ENCODE peak calls at places on chromosomes 2 and 18, in nine cellular contexts. V, J, U, L, D, T, Z, F and O are unnamed samples.

GRCh38 chr2:149040451-149040850 is 2.0 kb downstream of the LYPD6B start:
- DNase-seq in V (peak; percentile 41), J (no peak), U (peak; percentile 64), L (peak; percentile 65), D (peak; percentile 43), T (no peak), Z (no peak), F (peak; percentile 7), O (peak; percentile 7)

GRCh38 chr18:62485684-62486083 is 37.1 kb upstream of the ZCCHC2 start:
- DNase-seq in V (no peak), J (no peak), U (no peak), L (no peak), D (peak; percentile 91), T (no peak), Z (peak; percentile 78), F (no peak), O (no peak)

GRCh38 chr18:58605027-58606020 is 23.6 kb downstream of the ALPK2 start:
- DNase-seq in V (no peak), J (peak; percentile 10), U (peak; percentile 34), L (no peak), D (peak; percentile 12), T (no peak), Z (peak; percentile 78), F (peak; percentile 8), O (no peak)

GRCh38 chr2:68757081-68757480 is 22.5 kb downstream of the ARHGAP25 start:
- DNase-seq in V (no peak), J (no peak), U (no peak), L (no peak), D (no peak), T (no peak), Z (no peak), F (no peak), O (no peak)

GRCh38 chr2:5661362-5661761 is 30.8 kb upstream of the SOX11 start:
- DNase-seq in V (no peak), J (no peak), U (no peak), L (no peak), D (no peak), T (no peak), Z (no peak), F (no peak), O (no peak)

GRCh38 chr18:44839239-44839666 is 158.6 kb downstream of the SETBP1 start:
- DNase-seq in V (no peak), J (no peak), U (peak; percentile 59), L (peak; percentile 63), D (no peak), T (no peak), Z (peak; percentile 71), F (peak; percentile 22), O (peak; percentile 87)

GRCh38 chr2:133342960-133343359 is 225.3 kb downstream of the NCKAP5 start:
- DNase-seq in V (no peak), J (no peak), U (no peak), L (no peak), D (no peak), T (no peak), Z (no peak), F (no peak), O (no peak)

GRCh38 chr18:78730564-78731422 is 248.8 kb upstream of the SALL3 start:
- DNase-seq in V (no peak), J (no peak), U (no peak), L (no peak), D (no peak), T (no peak), Z (no peak), F (no peak), O (no peak)

GRCh38 chr18:47075098-47075883 is 39.9 kb upstream of the ELOA2 start:
- DNase-seq in V (no peak), J (no peak), U (no peak), L (no peak), D (no peak), T (no peak), Z (no peak), F (no peak), O (no peak)

GRCh38 chr2:187566266-187566665 is 12.0 kb upstream of the TFPI start:
- DNase-seq in V (no peak), J (no peak), U (no peak), L (no peak), D (no peak), T (no peak), Z (no peak), F (no peak), O (no peak)

GRCh38 chr2:108534577-108535379 is 508 bp downstream of the LIMS1 start:
- DNase-seq in V (peak; percentile 41), J (peak; percentile 11), U (peak; percentile 35), L (peak; percentile 64), D (peak; percentile 53), T (peak; percentile 22), Z (peak; percentile 60), F (peak; percentile 31), O (peak; percentile 43)

GRCh38 chr2:235527806-235528480 is 34.1 kb downstream of the AGAP1 start:
- DNase-seq in V (no peak), J (no peak), U (no peak), L (no peak), D (no peak), T (no peak), Z (no peak), F (no peak), O (no peak)

GRCh38 chr2:9648821-9649220 is 18.0 kb upstream of the YWHAQ start:
- DNase-seq in V (no peak), J (no peak), U (no peak), L (no peak), D (no peak), T (no peak), Z (no peak), F (no peak), O (no peak)

GRCh38 chr2:50769416-50769815 is 262.5 kb downstream of the NRXN1 start:
- DNase-seq in V (no peak), J (no peak), U (no peak), L (no peak), D (no peak), T (peak; percentile 26), Z (no peak), F (no peak), O (no peak)